ENCODE peak calls at places on chromosome 11, in four cellular contexts. One of them, this sample, is unnamed.

GRCh38 chr11:67344264-67344663 is 9.1 kb downstream of the POLD4 start:
- DNase-seq in ascending aorta: no peak
- DNase-seq in astrocyte of the cerebellum: no peak
- DNase-seq in pancreas: no peak
- DNase-seq in this sample: no peak

GRCh38 chr11:20596629-20597129 is 2.7 kb upstream of the SLC6A5 start:
- DNase-seq in ascending aorta: no peak
- DNase-seq in astrocyte of the cerebellum: no peak
- DNase-seq in pancreas: no peak
- DNase-seq in this sample: no peak

GRCh38 chr11:57805780-57806179 is 44.2 kb downstream of the CTNND1 start:
- DNase-seq in ascending aorta: no peak
- DNase-seq in astrocyte of the cerebellum: no peak
- DNase-seq in pancreas: no peak
- DNase-seq in this sample: no peak

GRCh38 chr11:76658231-76658630 is 12.3 kb downstream of the LRRC32 start:
- DNase-seq in ascending aorta: no peak
- DNase-seq in astrocyte of the cerebellum: no peak
- DNase-seq in pancreas: no peak
- DNase-seq in this sample: no peak

GRCh38 chr11:119148855-119149370 is at the start of gene ABCG4:
- DNase-seq in ascending aorta: no peak
- DNase-seq in astrocyte of the cerebellum: no peak
- DNase-seq in pancreas: no peak
- DNase-seq in this sample: no peak

GRCh38 chr11:12838463-12839120 is 164.4 kb downstream of the TEAD1 start:
- DNase-seq in ascending aorta: no peak
- DNase-seq in astrocyte of the cerebellum: no peak
- DNase-seq in pancreas: no peak
- DNase-seq in this sample: no peak

GRCh38 chr11:43327987-43328386 is 16.2 kb downstream of the API5 start:
- DNase-seq in ascending aorta: no peak
- DNase-seq in astrocyte of the cerebellum: peak
- DNase-seq in pancreas: peak
- DNase-seq in this sample: peak

GRCh38 chr11:88367310-88367709 is 29.8 kb upstream of the CTSC start:
- DNase-seq in ascending aorta: no peak
- DNase-seq in astrocyte of the cerebellum: no peak
- DNase-seq in pancreas: no peak
- DNase-seq in this sample: no peak

GRCh38 chr11:114250180-114250579 is 46.0 kb upstream of the NNMT start:
- DNase-seq in ascending aorta: no peak
- DNase-seq in astrocyte of the cerebellum: no peak
- DNase-seq in pancreas: no peak
- DNase-seq in this sample: no peak

GRCh38 chr11:86047275-86047991 is 21.5 kb downstream of the PICALM start:
- DNase-seq in ascending aorta: no peak
- DNase-seq in astrocyte of the cerebellum: no peak
- DNase-seq in pancreas: no peak
- DNase-seq in this sample: peak

GRCh38 chr11:68804786-68805185 is 36.9 kb downstream of the CPT1A start:
- DNase-seq in ascending aorta: no peak
- DNase-seq in astrocyte of the cerebellum: no peak
- DNase-seq in pancreas: no peak
- DNase-seq in this sample: no peak

GRCh38 chr11:34907934-34908593 is 8.1 kb downstream of the APIP start:
- DNase-seq in ascending aorta: no peak
- DNase-seq in astrocyte of the cerebellum: no peak
- DNase-seq in pancreas: no peak
- DNase-seq in this sample: no peak

GRCh38 chr11:96287796-96288439 is 55.1 kb downstream of the MAML2 start:
- DNase-seq in ascending aorta: no peak
- DNase-seq in astrocyte of the cerebellum: no peak
- DNase-seq in pancreas: no peak
- DNase-seq in this sample: no peak

GRCh38 chr11:129384415-129384814 is 8.8 kb downstream of the BARX2 start:
- DNase-seq in ascending aorta: no peak
- DNase-seq in astrocyte of the cerebellum: no peak
- DNase-seq in pancreas: no peak
- DNase-seq in this sample: no peak

GRCh38 chr11:116424615-116425261 is 348.0 kb downstream of the BUD13 start:
- DNase-seq in ascending aorta: no peak
- DNase-seq in astrocyte of the cerebellum: no peak
- DNase-seq in pancreas: no peak
- DNase-seq in this sample: no peak

GRCh38 chr11:114168691-114169090 is 109.2 kb downstream of the ZBTB16 start:
- DNase-seq in ascending aorta: no peak
- DNase-seq in astrocyte of the cerebellum: no peak
- DNase-seq in pancreas: no peak
- DNase-seq in this sample: no peak

GRCh38 chr11:110883266-110883665 is 171.0 kb upstream of the ARHGAP20 start:
- DNase-seq in ascending aorta: no peak
- DNase-seq in astrocyte of the cerebellum: no peak
- DNase-seq in pancreas: no peak
- DNase-seq in this sample: no peak

GRCh38 chr11:16745950-16746349 is 7.5 kb downstream of the C11orf58 start:
- DNase-seq in ascending aorta: no peak
- DNase-seq in astrocyte of the cerebellum: no peak
- DNase-seq in pancreas: no peak
- DNase-seq in this sample: no peak

GRCh38 chr11:43983221-43983795 is 40.9 kb downstream of the C11orf96 start:
- DNase-seq in ascending aorta: peak
- DNase-seq in astrocyte of the cerebellum: no peak
- DNase-seq in pancreas: no peak
- DNase-seq in this sample: peak

GRCh38 chr11:40986320-40986719 is 473.1 kb downstream of the LRRC4C start:
- DNase-seq in ascending aorta: no peak
- DNase-seq in astrocyte of the cerebellum: no peak
- DNase-seq in pancreas: no peak
- DNase-seq in this sample: no peak

GRCh38 chr11:61928606-61929005 is 11.2 kb upstream of the RAB3IL1 start:
- DNase-seq in ascending aorta: no peak
- DNase-seq in astrocyte of the cerebellum: no peak
- DNase-seq in pancreas: no peak
- DNase-seq in this sample: no peak

GRCh38 chr11:62130498-62131464 is 7.0 kb downstream of the INCENP start:
- DNase-seq in ascending aorta: peak
- DNase-seq in astrocyte of the cerebellum: no peak
- DNase-seq in pancreas: no peak
- DNase-seq in this sample: no peak

GRCh38 chr11:116598036-116598435 is 174.8 kb downstream of the BUD13 start:
- DNase-seq in ascending aorta: no peak
- DNase-seq in astrocyte of the cerebellum: no peak
- DNase-seq in pancreas: no peak
- DNase-seq in this sample: no peak

GRCh38 chr11:64342869-64343739 is 3.1 kb downstream of the CCDC88B start:
- DNase-seq in ascending aorta: no peak
- DNase-seq in astrocyte of the cerebellum: no peak
- DNase-seq in pancreas: no peak
- DNase-seq in this sample: no peak

GRCh38 chr11:61754534-61755482 is 2.4 kb downstream of the MYRF start:
- DNase-seq in ascending aorta: no peak
- DNase-seq in astrocyte of the cerebellum: no peak
- DNase-seq in pancreas: no peak
- DNase-seq in this sample: no peak

GRCh38 chr11:119432484-119433368 is 9.8 kb upstream of the THY1 start:
- DNase-seq in ascending aorta: no peak
- DNase-seq in astrocyte of the cerebellum: peak
- DNase-seq in pancreas: no peak
- DNase-seq in this sample: no peak

GRCh38 chr11:128928400-128928799 is 14.3 kb downstream of the TP53AIP1 start:
- DNase-seq in ascending aorta: no peak
- DNase-seq in astrocyte of the cerebellum: no peak
- DNase-seq in pancreas: no peak
- DNase-seq in this sample: no peak

GRCh38 chr11:114166897-114167323 is 107.4 kb downstream of the ZBTB16 start:
- DNase-seq in ascending aorta: no peak
- DNase-seq in astrocyte of the cerebellum: peak
- DNase-seq in pancreas: no peak
- DNase-seq in this sample: no peak

GRCh38 chr11:15636520-15637065 is 521.9 kb downstream of the INSC start:
- DNase-seq in ascending aorta: no peak
- DNase-seq in astrocyte of the cerebellum: no peak
- DNase-seq in pancreas: no peak
- DNase-seq in this sample: no peak

GRCh38 chr11:35484435-35484834 is 41.0 kb downstream of the PAMR1 start:
- DNase-seq in ascending aorta: no peak
- DNase-seq in astrocyte of the cerebellum: no peak
- DNase-seq in pancreas: no peak
- DNase-seq in this sample: no peak

GRCh38 chr11:30422389-30422788 is 99.5 kb downstream of the ARL14EP start:
- DNase-seq in ascending aorta: no peak
- DNase-seq in astrocyte of the cerebellum: peak
- DNase-seq in pancreas: peak
- DNase-seq in this sample: no peak

GRCh38 chr11:115455606-115456005 is 48.6 kb downstream of the CADM1 start:
- DNase-seq in ascending aorta: no peak
- DNase-seq in astrocyte of the cerebellum: no peak
- DNase-seq in pancreas: no peak
- DNase-seq in this sample: no peak

GRCh38 chr11:115522302-115522701 is 18.1 kb upstream of the CADM1 start:
- DNase-seq in ascending aorta: no peak
- DNase-seq in astrocyte of the cerebellum: no peak
- DNase-seq in pancreas: no peak
- DNase-seq in this sample: no peak

GRCh38 chr11:88454881-88455280 is 117.3 kb upstream of the CTSC start:
- DNase-seq in ascending aorta: no peak
- DNase-seq in astrocyte of the cerebellum: no peak
- DNase-seq in pancreas: no peak
- DNase-seq in this sample: no peak

GRCh38 chr11:66288138-66288865 is 641 bp downstream of the YIF1A start:
- DNase-seq in ascending aorta: no peak
- DNase-seq in astrocyte of the cerebellum: no peak
- DNase-seq in pancreas: peak
- DNase-seq in this sample: no peak

GRCh38 chr11:9600166-9600565 is 26.7 kb downstream of the WEE1 start:
- DNase-seq in ascending aorta: no peak
- DNase-seq in astrocyte of the cerebellum: no peak
- DNase-seq in pancreas: no peak
- DNase-seq in this sample: no peak

GRCh38 chr11:9600651-9601040 is 27.2 kb downstream of the WEE1 start:
- DNase-seq in ascending aorta: no peak
- DNase-seq in astrocyte of the cerebellum: no peak
- DNase-seq in pancreas: no peak
- DNase-seq in this sample: no peak

GRCh38 chr11:9601876-9602199 is 28.4 kb downstream of the WEE1 start:
- DNase-seq in ascending aorta: no peak
- DNase-seq in astrocyte of the cerebellum: no peak
- DNase-seq in pancreas: no peak
- DNase-seq in this sample: no peak

GRCh38 chr11:9604134-9604533 is 30.7 kb downstream of the WEE1 start:
- DNase-seq in ascending aorta: no peak
- DNase-seq in astrocyte of the cerebellum: no peak
- DNase-seq in pancreas: no peak
- DNase-seq in this sample: no peak

GRCh38 chr11:9601041-9601875 is 27.8 kb downstream of the WEE1 start:
- DNase-seq in ascending aorta: no peak
- DNase-seq in astrocyte of the cerebellum: peak
- DNase-seq in pancreas: no peak
- DNase-seq in this sample: no peak
- H3K4me3 ChIP-seq in ascending aorta: no peak
- H3K4me3 ChIP-seq in astrocyte of the cerebellum: no peak
- H3K4me3 ChIP-seq in pancreas: no peak
- H3K4me3 ChIP-seq in this sample: no peak

GRCh38 chr11:112016765-112017356 is 8.3 kb upstream of the DLAT start:
- DNase-seq in ascending aorta: peak
- DNase-seq in astrocyte of the cerebellum: peak
- DNase-seq in pancreas: no peak
- DNase-seq in this sample: no peak
- H3K4me3 ChIP-seq in ascending aorta: no peak
- H3K4me3 ChIP-seq in astrocyte of the cerebellum: no peak
- H3K4me3 ChIP-seq in pancreas: no peak
- H3K4me3 ChIP-seq in this sample: no peak

GRCh38 chr11:126305699-126306098 is 1.8 kb downstream of the DCPS start:
- DNase-seq in ascending aorta: no peak
- DNase-seq in astrocyte of the cerebellum: no peak
- DNase-seq in pancreas: no peak
- DNase-seq in this sample: no peak
- H3K4me3 ChIP-seq in ascending aorta: no peak
- H3K4me3 ChIP-seq in astrocyte of the cerebellum: no peak
- H3K4me3 ChIP-seq in pancreas: no peak
- H3K4me3 ChIP-seq in this sample: no peak

GRCh38 chr11:73312806-73313403 is 4.8 kb downstream of the ARHGEF17 start:
- DNase-seq in ascending aorta: no peak
- DNase-seq in astrocyte of the cerebellum: no peak
- DNase-seq in pancreas: no peak
- DNase-seq in this sample: no peak
- H3K4me3 ChIP-seq in ascending aorta: peak
- H3K4me3 ChIP-seq in astrocyte of the cerebellum: peak
- H3K4me3 ChIP-seq in pancreas: no peak
- H3K4me3 ChIP-seq in this sample: peak

This sample was measured in epithelial cell of proximal tubule.